ENCODE peak calls at places on chromosomes 5 and 9, in six cellular contexts. O is HCT116, W is SK-N-SH, I is K562, U is GM12878, L is H1. R is an unnamed sample.
A peak's percentile ranks its signal among the peaks of the same experiment; 100 is the strongest.

GRCh38 chr5:15073453-15073852 is 201.9 kb upstream of the ANKH start:
- DNase-seq in O (no peak), W (no peak), I (no peak), U (no peak), L (no peak), R (no peak)

GRCh38 chr9:135076143-135076875 is 11.2 kb upstream of the OLFM1 start:
- DNase-seq in O (no peak), W (peak; percentile 66), I (no peak), U (no peak), L (no peak), R (no peak)

GRCh38 chr5:38663276-38663675 is 106.8 kb upstream of the LIFR start:
- DNase-seq in O (no peak), W (no peak), I (no peak), U (no peak), L (no peak), R (no peak)

GRCh38 chr5:3027866-3028635 is 276.6 kb upstream of the IRX2 start:
- DNase-seq in O (no peak), W (no peak), I (no peak), U (no peak), L (no peak), R (no peak)

GRCh38 chr5:34957857-34958690 is 28.7 kb downstream of the DNAJC21 start:
- DNase-seq in O (no peak), W (peak; percentile 61), I (peak; percentile 47), U (no peak), L (no peak), R (peak; percentile 6)

GRCh38 chr9:88476491-88477271 is 58.3 kb upstream of the NXNL2 start:
- DNase-seq in O (no peak), W (no peak), I (no peak), U (peak; percentile 3), L (no peak), R (no peak)

GRCh38 chr9:137458194-137459146 is 664 bp downstream of the NSMF start:
- DNase-seq in O (no peak), W (peak; percentile 84), I (no peak), U (no peak), L (no peak), R (no peak)

GRCh38 chr9:112631313-112631712 is 86.6 kb downstream of the INIP start:
- DNase-seq in O (no peak), W (no peak), I (no peak), U (no peak), L (no peak), R (no peak)

GRCh38 chr9:87387351-87388055 is 110.2 kb upstream of the DAPK1 start:
- DNase-seq in O (no peak), W (no peak), I (peak; percentile 33), U (no peak), L (no peak), R (no peak)

GRCh38 chr5:96336351-96336985 is 96.6 kb downstream of the PCSK1 start:
- DNase-seq in O (peak; percentile 71), W (peak; percentile 36), I (peak; percentile 80), U (no peak), L (peak; percentile 62), R (peak; percentile 65)

GRCh38 chr5:154523704-154524103 is 45.7 kb upstream of the HAND1 start:
- DNase-seq in O (no peak), W (peak; percentile 71), I (peak; percentile 40), U (no peak), L (no peak), R (no peak)

GRCh38 chr9:99819123-99819483 is 2.6 kb upstream of the NR4A3 start:
- DNase-seq in O (no peak), W (no peak), I (no peak), U (no peak), L (no peak), R (no peak)

GRCh38 chr9:36987891-36988290 is 46.2 kb downstream of the PAX5 start:
- DNase-seq in O (no peak), W (no peak), I (no peak), U (no peak), L (no peak), R (no peak)

GRCh38 chr9:89778100-89779085 is 173.6 kb downstream of the GADD45G start:
- DNase-seq in O (no peak), W (peak; percentile 82), I (no peak), U (no peak), L (no peak), R (no peak)
- H3K9ac ChIP-seq in O (no peak overlapping the region), W (no peak overlapping the region), I (no peak overlapping the region), U (no peak overlapping the region), L (no peak overlapping the region), R (no peak overlapping the region)

GRCh38 chr5:172899436-172899835 is 59.8 kb upstream of the RPL26L1 start:
- DNase-seq in O (no peak), W (no peak), I (no peak), U (no peak), L (no peak), R (no peak)
- H3K36me3 ChIP-seq in O (no peaks in the 10 kb centered on the region), W (no peaks in the 10 kb centered on the region), I (peaks cover 25% of the 10 kb centered on the region), U (peaks cover 15% of the 10 kb centered on the region), L (peaks cover 21% of the 10 kb centered on the region), R (peaks cover 33% of the 10 kb centered on the region)

GRCh38 chr9:93391898-93392297 is 59.6 kb upstream of the FAM120A start:
- DNase-seq in O (no peak), W (no peak), I (no peak), U (no peak), L (no peak), R (no peak)
- TF ChIP-seq YY1 in O (no peak), W (no peak), I (no peak), U (no peak), L (no peak), R (no peak)

GRCh38 chr9:129550199-129550839 is 70.6 kb downstream of the C9orf50 start:
- DNase-seq in O (no peak), W (peak; percentile 90), I (no peak), U (no peak), L (peak; percentile 69), R (no peak)
- H3K9ac ChIP-seq in O (peak overlapping the region; percentile 82), W (peak overlapping the region; percentile 71), I (no peak overlapping the region), U (no peak overlapping the region), L (no peak overlapping the region), R (peak overlapping the region; percentile 88)

DNA sequence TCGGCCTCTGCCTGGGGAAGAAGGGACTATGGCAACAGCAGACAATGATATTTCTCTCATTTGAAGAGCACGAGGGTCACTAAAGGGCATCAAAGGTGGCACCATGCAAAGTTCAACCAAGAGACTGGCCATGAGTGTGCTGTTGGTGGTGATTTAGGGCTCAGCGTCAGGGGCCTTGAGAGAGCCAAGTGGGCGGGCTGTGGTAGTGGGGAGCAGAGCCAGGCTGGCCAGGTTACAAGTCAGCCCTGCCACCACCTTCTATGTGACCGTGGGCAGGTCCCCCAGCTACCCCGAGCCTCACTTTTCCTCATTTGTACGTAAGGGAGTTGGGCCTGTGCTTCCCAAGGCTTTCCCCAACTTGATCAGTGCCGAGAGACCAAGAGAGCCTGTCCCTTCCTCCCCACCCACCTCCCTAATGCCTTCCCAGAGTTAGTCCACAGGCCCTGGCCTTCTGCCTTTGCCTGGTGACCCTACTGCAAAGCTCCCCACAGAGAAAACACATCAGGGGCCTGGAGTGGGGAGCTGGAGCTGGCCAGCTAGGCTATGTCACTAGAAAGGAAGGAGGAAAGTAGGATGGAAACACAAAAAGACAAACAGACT is 104.3 kb downstream of the PDE6A start:
- DNase-seq in O (no peak), W (no peak), I (no peak), U (no peak), L (no peak), R (no peak)
- H3K36me3 ChIP-seq in O (no peaks in the 10 kb centered on the region), W (no peaks in the 10 kb centered on the region), I (peaks cover 94% of the 10 kb centered on the region), U (peaks cover 3% of the 10 kb centered on the region), L (peaks cover 2% of the 10 kb centered on the region), R (peaks cover 17% of the 10 kb centered on the region)

DNA sequence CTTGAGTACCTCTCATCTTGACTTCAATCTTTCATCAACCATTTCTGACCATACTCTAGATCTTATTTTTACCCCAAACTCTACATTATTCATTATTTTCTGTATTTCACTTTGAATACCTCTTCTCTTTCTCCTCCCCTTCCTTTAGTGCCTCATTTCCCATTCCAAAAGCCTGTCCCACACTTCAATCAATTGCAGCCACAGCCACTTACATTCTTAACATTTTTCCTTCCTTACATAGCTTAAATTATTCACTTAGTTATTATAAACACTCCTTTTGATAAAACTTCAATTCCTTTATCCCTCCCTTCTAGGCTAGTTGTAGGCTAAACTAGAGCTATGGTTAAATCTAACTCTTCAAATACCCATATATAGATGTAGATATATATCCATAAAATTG is 344.0 kb downstream of the PRR16 start:
- DNase-seq in O (no peak), W (no peak), I (no peak), U (no peak), L (no peak), R (no peak)
- TF ChIP-seq YY1 in O (no peak), W (no peak), I (no peak), U (no peak), L (no peak), R (no peak)

GRCh38 chr5:140327589-140327988 is 18.8 kb downstream of the HBEGF start:
- DNase-seq in O (no peak), W (no peak), I (no peak), U (no peak), L (no peak), R (no peak)

GRCh38 chr5:140325486-140325885 is 20.9 kb downstream of the HBEGF start:
- DNase-seq in O (no peak), W (no peak), I (no peak), U (no peak), L (no peak), R (no peak)

GRCh38 chr5:140324834-140325195 is 21.6 kb downstream of the HBEGF start:
- DNase-seq in O (no peak), W (no peak), I (no peak), U (no peak), L (no peak), R (no peak)

GRCh38 chr5:140329739-140330481 is 16.5 kb downstream of the HBEGF start:
- DNase-seq in O (no peak), W (no peak), I (no peak), U (no peak), L (no peak), R (no peak)

GRCh38 chr5:140328036-140328764 is 18.2 kb downstream of the HBEGF start:
- DNase-seq in O (no peak), W (no peak), I (no peak), U (no peak), L (no peak), R (no peak)
- H3K9ac ChIP-seq in O (no peak overlapping the region), W (peak overlapping the region; percentile 15), I (no peak overlapping the region), U (no peak overlapping the region), L (no peak overlapping the region), R (no peak overlapping the region)

R was measured in NT2/D1.